ENCODE peak calls at places on chromosomes 11 and 22, in nine cellular contexts. One of them, this sample, is unnamed.
A peak's percentile ranks its signal among the peaks of the same experiment; 100 is the strongest.

GRCh38 chr11:98104249-98104648 is 916.5 kb upstream of the CNTN5 start:
- DNase-seq in A549: no peak
- DNase-seq in upper lobe of left lung: no peak
- DNase-seq in stomach: no peak
- DNase-seq in HepG2: no peak
- DNase-seq in testis: no peak
- DNase-seq in HCT116: no peak
- DNase-seq in breast epithelium: no peak
- DNase-seq in prostate gland: no peak
- DNase-seq in this sample: no peak

GRCh38 chr22:37279469-37279868 is 2.8 kb upstream of the CYTH4 start:
- DNase-seq in A549: no peak
- DNase-seq in upper lobe of left lung: no peak
- DNase-seq in stomach: no peak
- DNase-seq in HepG2: no peak
- DNase-seq in testis: no peak
- DNase-seq in HCT116: no peak
- DNase-seq in breast epithelium: no peak
- DNase-seq in prostate gland: no peak
- DNase-seq in this sample: no peak

GRCh38 chr11:61567286-61568061 is 13.4 kb downstream of the SYT7 start:
- DNase-seq in A549: peak; percentile 87
- DNase-seq in upper lobe of left lung: peak; percentile 88
- DNase-seq in stomach: peak; percentile 80
- DNase-seq in HepG2: peak; percentile 77
- DNase-seq in testis: peak; percentile 93
- DNase-seq in HCT116: peak; percentile 81
- DNase-seq in breast epithelium: peak; percentile 62
- DNase-seq in prostate gland: peak; percentile 70
- DNase-seq in this sample: peak; percentile 53

GRCh38 chr11:35183526-35183925 is 44.6 kb downstream of the CD44 start:
- DNase-seq in A549: no peak
- DNase-seq in upper lobe of left lung: no peak
- DNase-seq in stomach: no peak
- DNase-seq in HepG2: no peak
- DNase-seq in testis: no peak
- DNase-seq in HCT116: no peak
- DNase-seq in breast epithelium: no peak
- DNase-seq in prostate gland: no peak
- DNase-seq in this sample: no peak

GRCh38 chr11:9722893-9723292 is 59.0 kb downstream of the SWAP70 start:
- DNase-seq in A549: no peak
- DNase-seq in upper lobe of left lung: no peak
- DNase-seq in stomach: no peak
- DNase-seq in HepG2: no peak
- DNase-seq in testis: no peak
- DNase-seq in HCT116: no peak
- DNase-seq in breast epithelium: no peak
- DNase-seq in prostate gland: no peak
- DNase-seq in this sample: no peak

GRCh38 chr22:40243891-40244290 is 66.2 kb downstream of the TNRC6B start:
- DNase-seq in A549: no peak
- DNase-seq in upper lobe of left lung: no peak
- DNase-seq in stomach: no peak
- DNase-seq in HepG2: no peak
- DNase-seq in testis: no peak
- DNase-seq in HCT116: no peak
- DNase-seq in breast epithelium: no peak
- DNase-seq in prostate gland: no peak
- DNase-seq in this sample: no peak

GRCh38 chr11:60914620-60915249 is 777 bp downstream of the TMEM109 start:
- DNase-seq in A549: no peak
- DNase-seq in upper lobe of left lung: no peak
- DNase-seq in stomach: no peak
- DNase-seq in HepG2: no peak
- DNase-seq in testis: peak; percentile 32
- DNase-seq in HCT116: no peak
- DNase-seq in breast epithelium: no peak
- DNase-seq in prostate gland: no peak
- DNase-seq in this sample: no peak

GRCh38 chr11:96150609-96151008 is 192.4 kb downstream of the MAML2 start:
- DNase-seq in A549: no peak
- DNase-seq in upper lobe of left lung: no peak
- DNase-seq in stomach: no peak
- DNase-seq in HepG2: no peak
- DNase-seq in testis: no peak
- DNase-seq in HCT116: no peak
- DNase-seq in breast epithelium: no peak
- DNase-seq in prostate gland: no peak
- DNase-seq in this sample: no peak

GRCh38 chr11:57637626-57638004 is 12.1 kb downstream of the YPEL4 start:
- DNase-seq in A549: no peak
- DNase-seq in upper lobe of left lung: peak; percentile 57
- DNase-seq in stomach: no peak
- DNase-seq in HepG2: no peak
- DNase-seq in testis: no peak
- DNase-seq in HCT116: no peak
- DNase-seq in breast epithelium: peak; percentile 59
- DNase-seq in prostate gland: no peak
- DNase-seq in this sample: no peak

GRCh38 chr11:18379201-18379600 is 15.2 kb upstream of the LDHA start:
- DNase-seq in A549: no peak
- DNase-seq in upper lobe of left lung: no peak
- DNase-seq in stomach: no peak
- DNase-seq in HepG2: no peak
- DNase-seq in testis: no peak
- DNase-seq in HCT116: no peak
- DNase-seq in breast epithelium: no peak
- DNase-seq in prostate gland: no peak
- DNase-seq in this sample: no peak

GRCh38 chr22:40588726-40589125 is 47.8 kb downstream of the MRTFA start:
- DNase-seq in A549: peak; percentile 38
- DNase-seq in upper lobe of left lung: no peak
- DNase-seq in stomach: no peak
- DNase-seq in HepG2: peak; percentile 94
- DNase-seq in testis: no peak
- DNase-seq in HCT116: no peak
- DNase-seq in breast epithelium: no peak
- DNase-seq in prostate gland: no peak
- DNase-seq in this sample: no peak

GRCh38 chr11:85464283-85464682 is 162.9 kb downstream of the DLG2 start:
- DNase-seq in A549: peak; percentile 4
- DNase-seq in upper lobe of left lung: no peak
- DNase-seq in stomach: no peak
- DNase-seq in HepG2: no peak
- DNase-seq in testis: no peak
- DNase-seq in HCT116: no peak
- DNase-seq in breast epithelium: no peak
- DNase-seq in prostate gland: no peak
- DNase-seq in this sample: no peak

GRCh38 chr11:34585304-34585869 is 35.5 kb upstream of the EHF start:
- DNase-seq in A549: no peak
- DNase-seq in upper lobe of left lung: no peak
- DNase-seq in stomach: no peak
- DNase-seq in HepG2: no peak
- DNase-seq in testis: no peak
- DNase-seq in HCT116: no peak
- DNase-seq in breast epithelium: no peak
- DNase-seq in prostate gland: no peak
- DNase-seq in this sample: no peak

GRCh38 chr11:68328374-68329091 is 16.1 kb downstream of the LRP5 start:
- DNase-seq in A549: no peak
- DNase-seq in upper lobe of left lung: peak; percentile 52
- DNase-seq in stomach: peak; percentile 51
- DNase-seq in HepG2: peak; percentile 86
- DNase-seq in testis: peak; percentile 77
- DNase-seq in HCT116: no peak
- DNase-seq in breast epithelium: peak; percentile 63
- DNase-seq in prostate gland: no peak
- DNase-seq in this sample: no peak
- H3K4me3 ChIP-seq in A549: no peak overlapping the region
- H3K4me3 ChIP-seq in upper lobe of left lung: no peak overlapping the region
- H3K4me3 ChIP-seq in stomach: no peak overlapping the region
- H3K4me3 ChIP-seq in HepG2: no peak overlapping the region
- H3K4me3 ChIP-seq in testis: no peak overlapping the region
- H3K4me3 ChIP-seq in HCT116: no peak overlapping the region
- H3K4me3 ChIP-seq in breast epithelium: no peak overlapping the region
- H3K4me3 ChIP-seq in prostate gland: no peak overlapping the region
- H3K4me3 ChIP-seq in this sample: no peak overlapping the region

GRCh38 chr11:3359092-3359824 is 19.7 kb downstream of the ZNF195 start:
- DNase-seq in A549: peak; percentile 49
- DNase-seq in upper lobe of left lung: no peak
- DNase-seq in stomach: no peak
- DNase-seq in HepG2: no peak
- DNase-seq in testis: no peak
- DNase-seq in HCT116: no peak
- DNase-seq in breast epithelium: no peak
- DNase-seq in prostate gland: no peak
- DNase-seq in this sample: no peak

GRCh38 chr11:3353066-3353465 is 25.9 kb downstream of the ZNF195 start:
- DNase-seq in A549: no peak
- DNase-seq in upper lobe of left lung: no peak
- DNase-seq in stomach: no peak
- DNase-seq in HepG2: no peak
- DNase-seq in testis: no peak
- DNase-seq in HCT116: no peak
- DNase-seq in breast epithelium: no peak
- DNase-seq in prostate gland: no peak
- DNase-seq in this sample: no peak

GRCh38 chr11:3357994-3358676 is 20.8 kb downstream of the ZNF195 start:
- DNase-seq in A549: no peak
- DNase-seq in upper lobe of left lung: no peak
- DNase-seq in stomach: no peak
- DNase-seq in HepG2: no peak
- DNase-seq in testis: no peak
- DNase-seq in HCT116: no peak
- DNase-seq in breast epithelium: no peak
- DNase-seq in prostate gland: no peak
- DNase-seq in this sample: no peak

GRCh38 chr11:3357302-3357701 is 21.6 kb downstream of the ZNF195 start:
- DNase-seq in A549: no peak
- DNase-seq in upper lobe of left lung: no peak
- DNase-seq in stomach: no peak
- DNase-seq in HepG2: no peak
- DNase-seq in testis: no peak
- DNase-seq in HCT116: no peak
- DNase-seq in breast epithelium: no peak
- DNase-seq in prostate gland: no peak
- DNase-seq in this sample: no peak

GRCh38 chr11:3356858-3357257 is 22.1 kb downstream of the ZNF195 start:
- DNase-seq in A549: no peak
- DNase-seq in upper lobe of left lung: no peak
- DNase-seq in stomach: no peak
- DNase-seq in HepG2: no peak
- DNase-seq in testis: no peak
- DNase-seq in HCT116: no peak
- DNase-seq in breast epithelium: no peak
- DNase-seq in prostate gland: no peak
- DNase-seq in this sample: no peak
- H3K9me3 ChIP-seq in A549: peaks cover 93% of the 10 kb centered on the region
- H3K9me3 ChIP-seq in upper lobe of left lung: peaks cover 96% of the 10 kb centered on the region
- H3K9me3 ChIP-seq in stomach: peaks cover 60% of the 10 kb centered on the region
- H3K9me3 ChIP-seq in HepG2: peaks cover 79% of the 10 kb centered on the region
- H3K9me3 ChIP-seq in testis: no peaks in the 10 kb centered on the region
- H3K9me3 ChIP-seq in HCT116: peaks cover 61% of the 10 kb centered on the region
- H3K9me3 ChIP-seq in breast epithelium: peaks cover 33% of the 10 kb centered on the region
- H3K9me3 ChIP-seq in prostate gland: no peaks in the 10 kb centered on the region
- H3K9me3 ChIP-seq in this sample: peaks cover 90% of the 10 kb centered on the region

GRCh38 chr11:113681282-113681681 is 24.8 kb downstream of the TMPRSS5 start:
- DNase-seq in A549: no peak
- DNase-seq in upper lobe of left lung: no peak
- DNase-seq in stomach: no peak
- DNase-seq in HepG2: no peak
- DNase-seq in testis: no peak
- DNase-seq in HCT116: no peak
- DNase-seq in breast epithelium: no peak
- DNase-seq in prostate gland: no peak
- DNase-seq in this sample: no peak

GRCh38 chr11:113683481-113684046 is 22.5 kb downstream of the TMPRSS5 start:
- DNase-seq in A549: no peak
- DNase-seq in upper lobe of left lung: no peak
- DNase-seq in stomach: no peak
- DNase-seq in HepG2: no peak
- DNase-seq in testis: no peak
- DNase-seq in HCT116: no peak
- DNase-seq in breast epithelium: no peak
- DNase-seq in prostate gland: no peak
- DNase-seq in this sample: no peak

GRCh38 chr11:113685650-113686349 is 20.3 kb downstream of the TMPRSS5 start:
- DNase-seq in A549: no peak
- DNase-seq in upper lobe of left lung: no peak
- DNase-seq in stomach: no peak
- DNase-seq in HepG2: no peak
- DNase-seq in testis: no peak
- DNase-seq in HCT116: no peak
- DNase-seq in breast epithelium: no peak
- DNase-seq in prostate gland: no peak
- DNase-seq in this sample: no peak

GRCh38 chr11:113684558-113684957 is 21.6 kb downstream of the TMPRSS5 start:
- DNase-seq in A549: no peak
- DNase-seq in upper lobe of left lung: no peak
- DNase-seq in stomach: no peak
- DNase-seq in HepG2: no peak
- DNase-seq in testis: no peak
- DNase-seq in HCT116: no peak
- DNase-seq in breast epithelium: no peak
- DNase-seq in prostate gland: no peak
- DNase-seq in this sample: no peak

DNA sequence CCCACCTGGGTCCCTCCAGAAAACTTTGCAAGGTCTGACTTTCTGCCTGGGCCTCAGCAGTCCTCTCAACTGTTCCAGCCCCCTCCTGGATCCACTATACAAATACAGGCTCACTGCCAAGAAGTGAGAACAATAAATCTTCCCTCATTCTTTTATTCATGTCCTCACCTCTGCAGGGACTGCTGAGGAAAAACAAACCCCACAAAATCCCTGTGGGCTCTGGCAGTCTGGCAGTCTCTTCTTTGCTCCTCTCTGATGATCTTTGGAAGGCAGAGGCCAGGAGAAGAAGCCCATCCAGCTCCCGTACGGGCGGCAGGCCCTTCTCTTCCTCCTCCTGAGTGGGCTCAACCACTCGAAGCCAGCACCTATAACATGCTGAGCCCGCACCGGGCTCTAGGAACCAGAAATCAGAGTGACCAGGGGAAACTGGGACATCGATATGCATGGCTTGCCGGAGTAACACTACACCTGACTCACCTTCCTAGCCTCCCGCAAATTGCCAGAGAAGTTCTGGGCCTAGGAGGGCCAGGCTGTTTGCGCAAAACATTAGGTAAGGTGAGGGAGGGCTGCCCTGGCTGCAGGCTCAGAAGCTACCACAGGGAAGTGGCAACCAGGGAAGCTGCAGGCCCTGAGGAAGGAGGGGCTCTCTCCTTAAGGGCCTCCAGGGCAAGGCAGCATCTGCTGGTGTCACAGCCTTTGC is 24.2 kb downstream of the TMPRSS5 start:
- DNase-seq in A549: no peak
- DNase-seq in upper lobe of left lung: no peak
- DNase-seq in stomach: no peak
- DNase-seq in HepG2: no peak
- DNase-seq in testis: no peak
- DNase-seq in HCT116: no peak
- DNase-seq in breast epithelium: no peak
- DNase-seq in prostate gland: peak; percentile 30
- DNase-seq in this sample: no peak
- TF ChIP-seq POLR2A in A549: no peak
- TF ChIP-seq POLR2A in upper lobe of left lung: no peak
- TF ChIP-seq POLR2A in stomach: no peak
- TF ChIP-seq POLR2A in HepG2: no peak
- TF ChIP-seq POLR2A in testis: no peak
- TF ChIP-seq POLR2A in HCT116: no peak
- TF ChIP-seq POLR2A in breast epithelium: no peak
- TF ChIP-seq POLR2A in prostate gland: no peak
- TF ChIP-seq POLR2A in this sample: no peak

GRCh38 chr22:38423512-38424503 is 31.2 kb downstream of the KCNJ4 start:
- DNase-seq in A549: no peak
- DNase-seq in upper lobe of left lung: no peak
- DNase-seq in stomach: no peak
- DNase-seq in HepG2: peak; percentile 56
- DNase-seq in testis: no peak
- DNase-seq in HCT116: no peak
- DNase-seq in breast epithelium: no peak
- DNase-seq in prostate gland: no peak
- DNase-seq in this sample: no peak
- H3K4me3 ChIP-seq in A549: no peak overlapping the region
- H3K4me3 ChIP-seq in upper lobe of left lung: no peak overlapping the region
- H3K4me3 ChIP-seq in stomach: no peak overlapping the region
- H3K4me3 ChIP-seq in HepG2: peak overlapping the region; percentile 38
- H3K4me3 ChIP-seq in testis: no peak overlapping the region
- H3K4me3 ChIP-seq in HCT116: no peak overlapping the region
- H3K4me3 ChIP-seq in breast epithelium: no peak overlapping the region
- H3K4me3 ChIP-seq in prostate gland: no peak overlapping the region
- H3K4me3 ChIP-seq in this sample: no peak overlapping the region

This sample was measured in tibial nerve.